ENCODE peak calls at places on chromosomes 5 and 9, in six cellular contexts. Y is endothelial cell, H is HFF-Myc, C is progenitor cell of endocrine pancreas, E is neural progenitor cell, K is fibroblast of villous mesenchyme. A is an unnamed sample.

GRCh38 chr9:75780185-75780584 is 110.3 kb upstream of the PCSK5 start:
- DNase-seq in C (no peak), E (no peak), H (no peak), Y (no peak), K (no peak), A (no peak)

GRCh38 chr5:138844812-138845513 is 30.2 kb downstream of the LRRTM2 start:
- DNase-seq in K (peak), E (no peak), C (no peak), Y (no peak), H (no peak), A (no peak)

GRCh38 chr5:141135030-141135717 is at the start of gene PCDHB5:
- DNase-seq in K (peak), E (peak), H (no peak), C (no peak), Y (peak), A (peak)

GRCh38 chr9:81053298-81054025 is 635.9 kb downstream of the TLE1 start:
- DNase-seq in Y (no peak), K (no peak), E (no peak), H (no peak), C (no peak), A (no peak)

GRCh38 chr9:123604861-123605260 is 248.9 kb downstream of the CRB2 start:
- DNase-seq in H (no peak), C (no peak), E (no peak), K (no peak), Y (no peak), A (no peak)

GRCh38 chr5:116702776-116703175 is 128.2 kb upstream of the SEMA6A start:
- DNase-seq in Y (no peak), E (no peak), H (no peak), C (no peak), K (no peak), A (no peak)

GRCh38 chr9:94603259-94603776 is 9.7 kb upstream of the FBP2 start:
- DNase-seq in E (peak), C (peak), K (peak), Y (peak), H (peak), A (peak)

GRCh38 chr5:178330791-178331404 is 98.3 kb upstream of the PHYKPL start:
- DNase-seq in E (no peak), Y (no peak), K (no peak), H (no peak), C (no peak), A (no peak)

GRCh38 chr9:129776938-129777768 is 24.3 kb upstream of the PTGES start:
- DNase-seq in E (peak), C (no peak), H (peak), K (peak), Y (no peak), A (peak)

GRCh38 chr9:108837530-108837929 is 18.3 kb downstream of the ACTL7B start:
- DNase-seq in C (no peak), H (no peak), E (no peak), Y (no peak), K (no peak), A (no peak)

GRCh38 chr5:35835796-35836742 is 20.6 kb upstream of the IL7R start:
- DNase-seq in H (no peak), Y (no peak), C (no peak), E (no peak), K (no peak), A (no peak)

GRCh38 chr9:120593250-120593954 is 13.4 kb upstream of the CDK5RAP2 start:
- DNase-seq in H (no peak), E (no peak), C (no peak), K (no peak), Y (no peak), A (no peak)

GRCh38 chr5:178212241-178213002 is 8.1 kb downstream of the HNRNPAB start:
- DNase-seq in Y (no peak), K (no peak), H (no peak), E (no peak), C (no peak), A (no peak)

GRCh38 chr5:76332102-76332501 is 71.0 kb upstream of the IQGAP2 start:
- DNase-seq in H (no peak), C (no peak), Y (no peak), K (no peak), E (peak), A (peak)

GRCh38 chr5:109467058-109467457 is 57.3 kb upstream of the PJA2 start:
- DNase-seq in K (no peak), E (no peak), H (no peak), C (no peak), Y (no peak), A (no peak)

GRCh38 chr5:132405646-132406045 is 36.1 kb downstream of the SLC22A5 start:
- DNase-seq in H (no peak), Y (no peak), C (no peak), E (no peak), K (no peak), A (no peak)

GRCh38 chr5:132754947-132755346 is 7.7 kb downstream of the CCNI2 start:
- DNase-seq in C (no peak), K (peak), H (no peak), E (peak), Y (peak), A (no peak)

GRCh38 chr5:106386287-106386686 is 1284.5 kb downstream of the EFNA5 start:
- DNase-seq in C (no peak), E (no peak), H (no peak), K (no peak), Y (no peak), A (no peak)

GRCh38 chr5:82493217-82493616 is 215.1 kb upstream of the RPS23 start:
- DNase-seq in K (no peak), C (no peak), H (no peak), Y (no peak), E (no peak), A (peak)

GRCh38 chr9:8802242-8802641 is 1002.7 kb upstream of the DMAC1 start:
- DNase-seq in Y (no peak), E (no peak), K (no peak), H (no peak), C (no peak), A (no peak)

GRCh38 chr9:69532359-69532758 is 139.8 kb downstream of the APBA1 start:
- DNase-seq in Y (no peak), K (no peak), E (peak), H (no peak), C (no peak), A (no peak)

GRCh38 chr5:169700611-169701010 is 63.5 kb downstream of the DOCK2 start:
- DNase-seq in K (no peak), Y (no peak), E (no peak), H (no peak), C (no peak), A (no peak)

GRCh38 chr5:169705322-169705721 is 68.2 kb downstream of the DOCK2 start:
- DNase-seq in Y (no peak), E (no peak), H (no peak), K (no peak), C (no peak), A (no peak)

GRCh38 chr5:169703803-169704202 is 66.7 kb downstream of the DOCK2 start:
- DNase-seq in H (no peak), E (no peak), C (no peak), K (no peak), Y (no peak), A (no peak)

GRCh38 chr5:169702726-169703481 is 65.8 kb downstream of the DOCK2 start:
- DNase-seq in E (peak), H (no peak), K (peak), C (no peak), Y (no peak), A (no peak)

DNA sequence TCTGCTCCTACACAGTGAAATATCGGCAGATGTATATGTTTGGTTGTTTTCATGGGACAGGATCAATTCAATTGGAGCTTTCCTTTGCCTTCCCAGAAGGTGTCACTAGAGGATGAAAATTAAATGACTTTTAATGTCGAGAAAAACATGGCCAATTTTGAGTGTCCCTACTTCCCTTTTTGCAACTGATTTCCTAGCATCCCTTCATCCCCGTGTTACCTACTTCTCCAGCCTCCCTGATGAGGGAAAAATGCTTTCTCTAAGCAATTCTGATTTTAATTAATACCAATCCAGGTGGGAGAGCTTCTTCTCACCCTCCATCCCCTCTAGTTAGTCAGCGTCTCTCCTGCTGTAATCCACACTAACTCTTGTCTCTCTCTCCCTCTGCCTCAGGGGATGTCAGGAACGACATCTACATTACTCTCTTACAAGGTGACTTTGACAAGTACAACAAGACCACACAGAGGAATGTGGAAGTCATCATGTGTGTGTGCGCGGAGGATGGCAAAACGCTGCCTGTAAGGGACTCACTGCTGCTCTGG is 64.9 kb downstream of the DOCK2 start:
- DNase-seq in K (peak), H (no peak), C (no peak), Y (no peak), E (peak), A (peak)
- TF ChIP-seq CTCF in K (peak), H (peak), C (peak), Y (no peak), E (peak), A (peak)

GRCh38 chr5:157450024-157450423 is 10.0 kb upstream of the NIPAL4 start:
- DNase-seq in E (no peak), H (no peak), Y (no peak), K (no peak), C (no peak), A (no peak)
- TF ChIP-seq CTCF in E (no peak), H (no peak), Y (no peak), K (no peak), C (no peak), A (no peak)

DNA sequence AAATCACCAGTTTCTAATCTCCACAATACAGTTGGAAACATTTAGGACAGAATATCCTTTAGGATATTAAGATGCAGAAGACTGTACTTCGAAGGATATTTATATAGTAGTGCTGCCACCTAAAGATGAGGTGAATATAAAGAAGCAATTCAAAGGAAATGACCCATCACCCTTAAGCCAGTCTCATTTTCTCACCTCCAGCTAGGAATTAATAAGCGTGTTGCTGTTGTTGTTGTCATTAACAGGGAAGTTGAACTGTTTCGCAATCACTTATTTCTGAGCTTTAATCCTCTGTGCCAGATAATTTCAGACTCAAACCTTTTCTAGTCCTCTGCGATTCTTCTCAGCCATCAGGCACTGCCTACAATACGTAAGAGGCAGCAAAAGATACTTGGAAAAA is 7.8 kb upstream of the PURA start:
- DNase-seq in E (no peak), C (no peak), K (no peak), H (no peak), Y (no peak), A (no peak)
- TF ChIP-seq CTCF in E (no peak), C (no peak), K (no peak), H (no peak), Y (no peak), A (no peak)

GRCh38 chr5:176809544-176810083 is 745 bp upstream of the UNC5A start:
- DNase-seq in Y (no peak), H (no peak), E (peak), C (no peak), K (no peak), A (no peak)
- TF ChIP-seq CTCF in Y (no peak), H (no peak), E (no peak), C (no peak), K (no peak), A (no peak)

DNA sequence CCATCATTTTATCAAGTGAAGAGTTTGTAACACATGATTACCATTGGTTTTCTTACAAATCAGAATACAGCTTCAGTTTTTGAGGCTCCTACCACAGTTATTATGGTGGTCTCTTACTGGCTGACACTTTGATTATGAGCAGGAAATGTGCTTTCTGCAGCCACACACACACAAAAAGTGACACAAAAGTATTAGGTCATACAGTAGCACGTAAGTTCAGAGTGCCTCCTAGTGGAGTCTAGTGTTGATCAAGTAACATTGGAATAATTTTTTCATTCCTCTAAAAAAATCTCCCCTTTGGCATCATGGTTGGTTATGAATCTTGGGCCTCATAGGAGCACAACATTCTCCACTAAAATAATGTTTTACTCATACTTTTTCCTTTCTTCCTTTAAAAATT is 37.6 kb downstream of the PAM start:
- DNase-seq in Y (no peak), K (peak), H (no peak), E (no peak), C (no peak), A (no peak)
- TF ChIP-seq CTCF in Y (no peak), K (peak), H (peak), E (peak), C (peak), A (peak)

DNA sequence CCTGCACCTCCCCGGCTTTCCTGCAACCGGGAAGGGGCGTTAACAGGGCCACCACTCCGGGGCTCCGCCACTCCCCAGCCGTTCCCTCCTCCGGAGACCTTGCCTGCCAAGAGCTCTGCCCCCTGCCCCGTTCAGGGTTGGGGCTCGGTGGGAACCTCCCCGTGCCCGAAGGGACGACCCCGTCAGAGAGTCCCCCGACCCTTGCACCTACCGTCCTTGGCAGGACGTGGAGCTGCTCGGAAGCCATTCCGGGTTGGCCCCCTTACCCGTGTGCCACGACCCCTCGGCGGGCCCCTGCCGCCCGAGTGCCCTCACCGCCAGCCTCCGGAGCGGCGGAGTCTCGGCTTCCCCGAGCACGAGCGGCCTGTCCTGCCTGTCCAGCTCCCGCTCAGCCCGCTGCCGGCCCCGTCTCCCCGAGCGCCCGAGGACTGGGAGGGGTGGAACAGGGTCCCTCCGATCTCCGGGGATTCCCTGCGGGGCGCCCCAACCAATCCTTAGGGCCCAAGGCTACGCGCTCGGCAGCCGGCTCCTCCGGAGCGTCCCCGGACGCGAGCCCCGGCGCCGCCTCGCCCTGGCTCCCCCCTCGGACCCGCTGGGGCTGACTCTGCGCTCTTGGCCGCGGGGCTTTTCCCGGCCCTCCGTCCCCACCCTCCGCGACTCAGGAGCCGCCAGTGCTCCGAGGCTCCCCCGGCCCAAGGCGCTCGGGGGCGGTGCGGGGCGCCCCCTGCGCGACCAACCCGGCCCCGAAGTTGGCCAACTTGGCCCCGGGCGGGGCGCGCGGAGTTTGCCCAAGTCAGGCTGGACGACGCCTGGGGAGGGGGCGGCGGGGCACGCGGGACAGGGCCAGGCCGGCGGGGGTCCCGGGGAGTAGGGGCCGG is 721 bp downstream of the ADAMTS2 start:
- DNase-seq in Y (peak), K (peak), E (no peak), C (no peak), H (no peak), A (peak)
- TF ChIP-seq CTCF in Y (peak), K (no peak), E (no peak), C (no peak), H (no peak), A (no peak)

DNA sequence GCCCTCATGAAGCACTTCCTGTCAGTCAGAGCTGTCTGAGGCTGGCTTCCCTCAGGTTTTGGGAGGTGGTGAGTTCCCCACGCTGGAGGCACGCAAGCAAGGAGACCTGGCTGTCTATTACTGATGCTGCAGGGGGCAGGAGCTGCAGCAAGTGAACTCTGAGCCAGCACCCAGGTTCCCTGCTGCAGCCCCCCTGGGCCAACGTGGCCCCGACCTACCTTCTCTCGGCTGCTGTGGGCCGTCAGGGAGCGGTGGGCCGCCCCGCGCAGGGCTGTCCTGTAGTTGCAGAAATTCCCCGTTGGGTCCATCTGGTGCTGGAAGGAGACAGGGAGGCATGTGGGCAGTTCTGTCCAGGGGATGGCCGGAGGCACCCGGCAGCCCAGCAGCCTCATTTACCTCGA is 46.8 kb upstream of the RNF130 start:
- DNase-seq in K (no peak), E (no peak), Y (peak), H (no peak), C (no peak), A (no peak)
- TF ChIP-seq CTCF in K (no peak), E (no peak), Y (no peak), H (no peak), C (no peak), A (no peak)

DNA sequence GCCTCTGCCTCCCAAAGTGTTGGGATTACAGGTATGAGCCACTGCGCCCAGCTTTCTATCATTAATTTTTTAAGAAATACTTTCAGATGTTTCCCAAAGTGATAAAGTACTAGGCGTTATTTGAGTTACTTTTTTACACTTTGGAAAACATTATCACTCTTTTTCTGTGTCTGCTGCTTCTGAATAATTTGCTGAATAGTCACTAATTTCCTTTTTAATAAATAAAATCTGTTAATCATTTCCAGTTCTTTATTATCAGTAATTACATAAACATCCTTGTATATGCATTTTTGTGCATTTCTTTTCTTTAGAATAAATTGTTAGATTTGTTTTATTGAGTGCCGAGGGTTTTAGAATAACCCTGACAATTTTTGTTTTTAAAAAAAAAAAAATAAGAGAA is 48.6 kb downstream of the UHRF2 start:
- DNase-seq in C (no peak), Y (no peak), K (no peak), E (no peak), H (no peak), A (no peak)
- TF ChIP-seq CTCF in C (no peak), Y (no peak), K (no peak), E (no peak), H (no peak), A (no peak)

GRCh38 chr5:5343581-5343980 is 78.9 kb upstream of the ICE1 start:
- DNase-seq in K (no peak), E (no peak), Y (no peak), C (no peak), H (no peak), A (no peak)
- TF ChIP-seq CTCF in K (no peak), E (no peak), Y (no peak), C (no peak), H (no peak), A (no peak)

GRCh38 chr9:10925896-10926295 is 313.1 kb upstream of the PTPRD start:
- DNase-seq in K (no peak), E (no peak), H (no peak), C (no peak), Y (no peak), A (no peak)
- TF ChIP-seq CTCF in K (no peak), E (no peak), H (no peak), C (no peak), Y (no peak), A (no peak)

A was measured in hepatocyte.